ENCODE peak calls at places on chromosomes 7 and 10, in eight cellular contexts. One of them, this sample, is unnamed.

GRCh38 chr10:92640110-92640509 is 47.2 kb downstream of the KIF11 start:
- DNase-seq in pancreas: no peak
- DNase-seq in colonic mucosa: no peak
- DNase-seq in Peyer's patch: no peak
- DNase-seq in IMR-90: peak; percentile 50
- DNase-seq in effector memory CD4-positive, alpha-beta T cell: no peak
- DNase-seq in CD8-positive, alpha-beta T cell: no peak
- DNase-seq in neural progenitor cell: no peak
- DNase-seq in this sample: no peak

GRCh38 chr7:20744913-20745587 is 41.6 kb downstream of the SP8 start:
- DNase-seq in neural progenitor cell: no peak
- DNase-seq in IMR-90: no peak
- DNase-seq in colonic mucosa: no peak
- DNase-seq in pancreas: no peak
- DNase-seq in Peyer's patch: no peak
- DNase-seq in effector memory CD4-positive, alpha-beta T cell: no peak
- DNase-seq in CD8-positive, alpha-beta T cell: no peak
- DNase-seq in this sample: no peak

GRCh38 chr10:43961523-43962345 is 313.1 kb upstream of the ZNF32 start:
- DNase-seq in colonic mucosa: no peak
- DNase-seq in neural progenitor cell: no peak
- DNase-seq in CD8-positive, alpha-beta T cell: peak; percentile 3
- DNase-seq in IMR-90: no peak
- DNase-seq in Peyer's patch: no peak
- DNase-seq in pancreas: peak; percentile 47
- DNase-seq in effector memory CD4-positive, alpha-beta T cell: no peak
- DNase-seq in this sample: no peak

GRCh38 chr7:23467281-23467680 is 3.0 kb downstream of the IGF2BP3 start:
- DNase-seq in IMR-90: no peak
- DNase-seq in pancreas: no peak
- DNase-seq in effector memory CD4-positive, alpha-beta T cell: no peak
- DNase-seq in Peyer's patch: no peak
- DNase-seq in CD8-positive, alpha-beta T cell: no peak
- DNase-seq in neural progenitor cell: peak; percentile 49
- DNase-seq in colonic mucosa: no peak
- DNase-seq in this sample: no peak

GRCh38 chr10:97708976-97709745 is 4.4 kb upstream of the MARVELD1 start:
- DNase-seq in Peyer's patch: peak; percentile 40
- DNase-seq in effector memory CD4-positive, alpha-beta T cell: no peak
- DNase-seq in IMR-90: peak; percentile 88
- DNase-seq in CD8-positive, alpha-beta T cell: peak; percentile 42
- DNase-seq in colonic mucosa: peak; percentile 82
- DNase-seq in neural progenitor cell: peak; percentile 78
- DNase-seq in pancreas: peak; percentile 63
- DNase-seq in this sample: no peak

GRCh38 chr10:100886099-100886498 is 26.7 kb upstream of the SLF2 start:
- DNase-seq in IMR-90: no peak
- DNase-seq in effector memory CD4-positive, alpha-beta T cell: no peak
- DNase-seq in neural progenitor cell: no peak
- DNase-seq in Peyer's patch: no peak
- DNase-seq in pancreas: no peak
- DNase-seq in CD8-positive, alpha-beta T cell: no peak
- DNase-seq in colonic mucosa: no peak
- DNase-seq in this sample: no peak

GRCh38 chr10:73364964-73365363 is 6.3 kb upstream of the CFAP70 start:
- DNase-seq in colonic mucosa: no peak
- DNase-seq in CD8-positive, alpha-beta T cell: no peak
- DNase-seq in pancreas: no peak
- DNase-seq in Peyer's patch: no peak
- DNase-seq in effector memory CD4-positive, alpha-beta T cell: no peak
- DNase-seq in IMR-90: no peak
- DNase-seq in neural progenitor cell: no peak
- DNase-seq in this sample: no peak

GRCh38 chr7:43552122-43552521 is 30.8 kb upstream of the STK17A start:
- DNase-seq in CD8-positive, alpha-beta T cell: no peak
- DNase-seq in IMR-90: no peak
- DNase-seq in Peyer's patch: no peak
- DNase-seq in colonic mucosa: no peak
- DNase-seq in neural progenitor cell: no peak
- DNase-seq in pancreas: no peak
- DNase-seq in effector memory CD4-positive, alpha-beta T cell: no peak
- DNase-seq in this sample: peak; percentile 45

GRCh38 chr7:16223963-16224707 is 197.2 kb downstream of the CRPPA start:
- DNase-seq in CD8-positive, alpha-beta T cell: peak; percentile 42
- DNase-seq in neural progenitor cell: no peak
- DNase-seq in IMR-90: no peak
- DNase-seq in pancreas: no peak
- DNase-seq in Peyer's patch: no peak
- DNase-seq in colonic mucosa: no peak
- DNase-seq in effector memory CD4-positive, alpha-beta T cell: peak; percentile 5
- DNase-seq in this sample: no peak

GRCh38 chr10:124621637-124622036 is 122.5 kb downstream of the FAM53B start:
- DNase-seq in Peyer's patch: no peak
- DNase-seq in colonic mucosa: no peak
- DNase-seq in effector memory CD4-positive, alpha-beta T cell: no peak
- DNase-seq in pancreas: no peak
- DNase-seq in neural progenitor cell: no peak
- DNase-seq in CD8-positive, alpha-beta T cell: no peak
- DNase-seq in IMR-90: no peak
- DNase-seq in this sample: peak; percentile 79

GRCh38 chr7:143284591-143285453 is at the start of gene TMEM139:
- DNase-seq in Peyer's patch: no peak
- DNase-seq in CD8-positive, alpha-beta T cell: no peak
- DNase-seq in colonic mucosa: peak; percentile 85
- DNase-seq in pancreas: peak; percentile 73
- DNase-seq in effector memory CD4-positive, alpha-beta T cell: no peak
- DNase-seq in IMR-90: no peak
- DNase-seq in neural progenitor cell: peak; percentile 51
- DNase-seq in this sample: no peak

GRCh38 chr10:8245131-8246117 is 190.9 kb downstream of the GATA3 start:
- DNase-seq in pancreas: no peak
- DNase-seq in IMR-90: no peak
- DNase-seq in colonic mucosa: no peak
- DNase-seq in neural progenitor cell: no peak
- DNase-seq in effector memory CD4-positive, alpha-beta T cell: no peak
- DNase-seq in CD8-positive, alpha-beta T cell: no peak
- DNase-seq in Peyer's patch: no peak
- DNase-seq in this sample: no peak

GRCh38 chr10:129695671-129696070 is 228.6 kb downstream of the MGMT start:
- DNase-seq in colonic mucosa: no peak
- DNase-seq in CD8-positive, alpha-beta T cell: no peak
- DNase-seq in pancreas: no peak
- DNase-seq in effector memory CD4-positive, alpha-beta T cell: no peak
- DNase-seq in neural progenitor cell: no peak
- DNase-seq in Peyer's patch: no peak
- DNase-seq in IMR-90: no peak
- DNase-seq in this sample: no peak

GRCh38 chr10:95263864-95264226 is 27.0 kb downstream of the PDLIM1 start:
- DNase-seq in Peyer's patch: no peak
- DNase-seq in neural progenitor cell: no peak
- DNase-seq in pancreas: no peak
- DNase-seq in colonic mucosa: no peak
- DNase-seq in IMR-90: no peak
- DNase-seq in CD8-positive, alpha-beta T cell: no peak
- DNase-seq in effector memory CD4-positive, alpha-beta T cell: no peak
- DNase-seq in this sample: no peak

GRCh38 chr10:95266674-95267095 is 24.1 kb downstream of the PDLIM1 start:
- DNase-seq in colonic mucosa: peak; percentile 42
- DNase-seq in IMR-90: peak; percentile 88
- DNase-seq in neural progenitor cell: peak; percentile 14
- DNase-seq in effector memory CD4-positive, alpha-beta T cell: no peak
- DNase-seq in Peyer's patch: no peak
- DNase-seq in CD8-positive, alpha-beta T cell: no peak
- DNase-seq in pancreas: no peak
- DNase-seq in this sample: no peak

GRCh38 chr10:95267261-95267660 is 23.5 kb downstream of the PDLIM1 start:
- DNase-seq in pancreas: no peak
- DNase-seq in IMR-90: no peak
- DNase-seq in Peyer's patch: no peak
- DNase-seq in effector memory CD4-positive, alpha-beta T cell: no peak
- DNase-seq in colonic mucosa: no peak
- DNase-seq in CD8-positive, alpha-beta T cell: no peak
- DNase-seq in neural progenitor cell: no peak
- DNase-seq in this sample: no peak

GRCh38 chr10:95264227-95265051 is 26.4 kb downstream of the PDLIM1 start:
- DNase-seq in CD8-positive, alpha-beta T cell: no peak
- DNase-seq in colonic mucosa: peak; percentile 12
- DNase-seq in neural progenitor cell: peak; percentile 42
- DNase-seq in pancreas: no peak
- DNase-seq in IMR-90: no peak
- DNase-seq in Peyer's patch: no peak
- DNase-seq in effector memory CD4-positive, alpha-beta T cell: no peak
- DNase-seq in this sample: no peak

DNA sequence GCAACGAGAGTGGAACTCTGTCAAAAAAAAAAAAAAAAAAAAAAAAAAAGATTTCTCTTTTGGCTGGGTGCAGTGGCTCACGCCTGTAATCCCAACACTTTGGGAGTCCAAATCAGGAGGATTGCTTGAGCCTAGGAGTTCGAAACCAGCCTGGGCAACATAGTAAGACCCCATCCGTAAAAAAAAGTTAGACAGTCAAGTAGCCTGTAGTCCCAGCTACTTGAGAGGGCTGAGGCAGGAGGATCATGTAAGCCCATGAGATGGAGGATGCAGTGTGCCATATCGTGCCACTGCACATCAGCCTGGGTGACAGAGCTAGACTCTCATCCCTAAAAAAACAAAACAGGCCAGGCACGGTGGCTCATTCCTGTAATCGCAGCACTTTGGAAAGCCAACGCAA is 25.2 kb downstream of the PDLIM1 start:
- DNase-seq in Peyer's patch: no peak
- DNase-seq in IMR-90: no peak
- DNase-seq in colonic mucosa: peak; percentile 17
- DNase-seq in CD8-positive, alpha-beta T cell: no peak
- DNase-seq in pancreas: no peak
- DNase-seq in effector memory CD4-positive, alpha-beta T cell: no peak
- DNase-seq in neural progenitor cell: no peak
- DNase-seq in this sample: no peak
- H3K27ac ChIP-seq in Peyer's patch: peak overlapping the region; percentile 81
- H3K27ac ChIP-seq in IMR-90: no peak overlapping the region
- H3K27ac ChIP-seq in colonic mucosa: no peak overlapping the region
- H3K27ac ChIP-seq in CD8-positive, alpha-beta T cell: no peak overlapping the region
- H3K27ac ChIP-seq in pancreas: peak overlapping the region; percentile 84
- H3K27ac ChIP-seq in effector memory CD4-positive, alpha-beta T cell: no peak overlapping the region
- H3K27ac ChIP-seq in neural progenitor cell: no peak overlapping the region
- H3K27ac ChIP-seq in this sample: no peak overlapping the region

GRCh38 chr10:76329891-76330575 is 898.6 kb downstream of the LRMDA start:
- DNase-seq in effector memory CD4-positive, alpha-beta T cell: no peak
- DNase-seq in IMR-90: peak; percentile 62
- DNase-seq in Peyer's patch: no peak
- DNase-seq in pancreas: no peak
- DNase-seq in CD8-positive, alpha-beta T cell: no peak
- DNase-seq in neural progenitor cell: no peak
- DNase-seq in colonic mucosa: no peak
- DNase-seq in this sample: no peak
- H3K27ac ChIP-seq in effector memory CD4-positive, alpha-beta T cell: no peak overlapping the region
- H3K27ac ChIP-seq in IMR-90: no peak overlapping the region
- H3K27ac ChIP-seq in Peyer's patch: no peak overlapping the region
- H3K27ac ChIP-seq in pancreas: no peak overlapping the region
- H3K27ac ChIP-seq in CD8-positive, alpha-beta T cell: no peak overlapping the region
- H3K27ac ChIP-seq in neural progenitor cell: no peak overlapping the region
- H3K27ac ChIP-seq in colonic mucosa: no peak overlapping the region
- H3K27ac ChIP-seq in this sample: no peak overlapping the region

DNA sequence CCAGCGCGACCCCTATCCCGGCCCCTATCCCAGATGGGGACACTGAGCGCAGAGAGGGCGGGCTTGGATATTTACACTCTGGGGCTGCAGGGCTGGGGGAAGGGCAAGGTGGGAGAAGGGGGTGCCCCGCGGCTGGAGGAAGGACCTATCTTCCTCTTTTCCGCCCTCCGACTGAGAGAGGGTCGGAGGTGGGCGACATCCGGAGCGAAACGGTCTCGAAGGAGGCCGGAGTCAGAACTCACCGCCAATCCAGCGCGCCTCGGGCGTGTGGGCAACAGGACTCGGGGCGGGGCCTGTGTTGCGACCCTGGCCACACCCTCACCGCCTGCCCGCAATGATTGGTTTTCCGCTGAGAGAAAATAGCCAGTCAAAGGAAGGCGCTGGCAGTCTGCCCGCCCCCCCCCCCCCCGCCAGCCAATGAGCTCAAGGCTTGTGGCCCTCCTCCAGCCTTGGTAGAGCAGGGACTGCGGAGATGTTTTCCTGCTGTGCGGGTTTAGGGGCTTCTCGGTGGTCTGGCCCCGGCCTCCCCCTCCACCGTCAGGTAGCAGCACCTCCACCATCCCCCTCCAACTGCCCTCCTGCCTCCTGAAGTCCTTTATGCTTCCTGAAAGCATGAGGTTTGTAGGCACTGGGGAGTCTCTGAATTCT is at the start of gene METTL27:
- DNase-seq in pancreas: peak; percentile 93
- DNase-seq in effector memory CD4-positive, alpha-beta T cell: peak; percentile 80
- DNase-seq in CD8-positive, alpha-beta T cell: peak; percentile 90
- DNase-seq in colonic mucosa: peak; percentile 93
- DNase-seq in neural progenitor cell: peak; percentile 97
- DNase-seq in IMR-90: peak; percentile 91
- DNase-seq in Peyer's patch: peak; percentile 92
- DNase-seq in this sample: peak; percentile 90
- H3K27ac ChIP-seq in pancreas: peak within 1 kb of the TSS; percentile 82
- H3K27ac ChIP-seq in effector memory CD4-positive, alpha-beta T cell: no peak within 1 kb of the TSS
- H3K27ac ChIP-seq in CD8-positive, alpha-beta T cell: no peak within 1 kb of the TSS
- H3K27ac ChIP-seq in colonic mucosa: peak within 1 kb of the TSS; percentile 50
- H3K27ac ChIP-seq in neural progenitor cell: no peak within 1 kb of the TSS
- H3K27ac ChIP-seq in IMR-90: peak within 1 kb of the TSS; percentile 93
- H3K27ac ChIP-seq in Peyer's patch: peak within 1 kb of the TSS; percentile 66
- H3K27ac ChIP-seq in this sample: peak within 1 kb of the TSS; percentile 7

GRCh38 chr7:24750441-24751055 is 6.7 kb downstream of the GSDME start:
- DNase-seq in IMR-90: peak; percentile 33
- DNase-seq in CD8-positive, alpha-beta T cell: no peak
- DNase-seq in effector memory CD4-positive, alpha-beta T cell: no peak
- DNase-seq in neural progenitor cell: no peak
- DNase-seq in pancreas: no peak
- DNase-seq in Peyer's patch: no peak
- DNase-seq in colonic mucosa: no peak
- DNase-seq in this sample: no peak
- H3K27ac ChIP-seq in IMR-90: no peak overlapping the region
- H3K27ac ChIP-seq in CD8-positive, alpha-beta T cell: no peak overlapping the region
- H3K27ac ChIP-seq in effector memory CD4-positive, alpha-beta T cell: no peak overlapping the region
- H3K27ac ChIP-seq in neural progenitor cell: no peak overlapping the region
- H3K27ac ChIP-seq in pancreas: no peak overlapping the region
- H3K27ac ChIP-seq in Peyer's patch: no peak overlapping the region
- H3K27ac ChIP-seq in colonic mucosa: no peak overlapping the region
- H3K27ac ChIP-seq in this sample: no peak overlapping the region

GRCh38 chr7:146892151-146892550 is 775.5 kb downstream of the CNTNAP2 start:
- DNase-seq in Peyer's patch: no peak
- DNase-seq in colonic mucosa: no peak
- DNase-seq in effector memory CD4-positive, alpha-beta T cell: no peak
- DNase-seq in IMR-90: no peak
- DNase-seq in pancreas: no peak
- DNase-seq in neural progenitor cell: no peak
- DNase-seq in CD8-positive, alpha-beta T cell: no peak
- DNase-seq in this sample: no peak

GRCh38 chr7:146894927-146895326 is 778.3 kb downstream of the CNTNAP2 start:
- DNase-seq in CD8-positive, alpha-beta T cell: no peak
- DNase-seq in colonic mucosa: no peak
- DNase-seq in Peyer's patch: no peak
- DNase-seq in effector memory CD4-positive, alpha-beta T cell: no peak
- DNase-seq in neural progenitor cell: no peak
- DNase-seq in IMR-90: no peak
- DNase-seq in pancreas: no peak
- DNase-seq in this sample: no peak
- H3K27ac ChIP-seq in CD8-positive, alpha-beta T cell: no peak overlapping the region
- H3K27ac ChIP-seq in colonic mucosa: no peak overlapping the region
- H3K27ac ChIP-seq in Peyer's patch: no peak overlapping the region
- H3K27ac ChIP-seq in effector memory CD4-positive, alpha-beta T cell: no peak overlapping the region
- H3K27ac ChIP-seq in neural progenitor cell: no peak overlapping the region
- H3K27ac ChIP-seq in IMR-90: no peak overlapping the region
- H3K27ac ChIP-seq in pancreas: no peak overlapping the region
- H3K27ac ChIP-seq in this sample: no peak overlapping the region